ENCODE peak calls at places on chromosomes 2 and 18, in four cellular contexts. I, B, N and X are unnamed samples.

GRCh38 chr2:56088411-56088810 is 95.4 kb upstream of the CCDC85A start:
- DNase-seq in B (no peak), N (no peak), I (no peak), X (no peak)

GRCh38 chr2:38676681-38677080 is 10.8 kb downstream of the GALM start:
- DNase-seq in I (no peak), N (no peak), B (no peak), X (no peak)

GRCh38 chr2:228747478-228747877 is 523.6 kb downstream of the PID1 start:
- DNase-seq in B (no peak), I (no peak), N (peak), X (no peak)

GRCh38 chr18:53380063-53380639 is 844.3 kb downstream of the MBD2 start:
- DNase-seq in B (no peak), I (no peak), N (peak), X (no peak)

GRCh38 chr18:49094979-49095632 is 144.3 kb upstream of the SMAD7 start:
- DNase-seq in I (no peak), N (peak), B (no peak), X (no peak)

GRCh38 chr18:41146301-41146700 is 808.7 kb upstream of the PIK3C3 start:
- DNase-seq in I (no peak), B (no peak), N (no peak), X (no peak)

GRCh38 chr2:26646986-26647672 is 6.0 kb upstream of the CIB4 start:
- DNase-seq in N (no peak), I (peak), B (no peak), X (no peak)

GRCh38 chr18:8667846-8668245 is 37.5 kb upstream of the MTCL1 start:
- DNase-seq in B (no peak), I (no peak), N (no peak), X (no peak)

GRCh38 chr18:69353023-69353422 is 47.7 kb upstream of the DOK6 start:
- DNase-seq in B (no peak), I (no peak), N (no peak), X (no peak)

GRCh38 chr2:218323526-218324472 is 31.5 kb upstream of the TMBIM1 start:
- DNase-seq in B (no peak), I (no peak), N (peak), X (peak)

GRCh38 chr2:210660-211059 is 53.2 kb downstream of the SH3YL1 start:
- DNase-seq in N (peak), I (no peak), B (no peak), X (no peak)

GRCh38 chr18:34128436-34128835 is 96.3 kb downstream of the NOL4 start:
- DNase-seq in N (peak), I (no peak), B (no peak), X (no peak)

GRCh38 chr18:56402872-56403516 is 235.4 kb downstream of the TXNL1 start:
- DNase-seq in I (no peak), B (no peak), N (peak), X (peak)

GRCh38 chr2:6954586-6954985 is 37.4 kb downstream of the RNF144A start:
- DNase-seq in N (no peak), B (no peak), I (no peak), X (no peak)

GRCh38 chr2:10056439-10056838 is 13.1 kb downstream of the KLF11 start:
- DNase-seq in I (peak), B (no peak), N (no peak), X (no peak)

GRCh38 chr2:27303093-27304025 is 4.9 kb downstream of the UCN start:
- DNase-seq in N (peak), I (peak), B (peak), X (no peak)

GRCh38 chr18:41113885-41114482 is 841.0 kb upstream of the PIK3C3 start:
- DNase-seq in I (no peak), N (peak), B (no peak), X (no peak)

GRCh38 chr2:37203708-37204107 is 7.4 kb downstream of the CEBPZOS start:
- DNase-seq in N (no peak), B (no peak), I (no peak), X (no peak)

GRCh38 chr2:170098626-170099312 is 79.2 kb upstream of the MYO3B start:
- DNase-seq in N (no peak), I (no peak), B (no peak), X (no peak)

GRCh38 chr18:13221821-13222220 is 3.3 kb downstream of the LDLRAD4 start:
- DNase-seq in N (no peak), I (no peak), B (peak), X (no peak)

GRCh38 chr2:217794133-217794986 is 208.4 kb downstream of the TNS1 start:
- DNase-seq in B (no peak), I (no peak), N (no peak), X (no peak)

GRCh38 chr18:76188097-76188496 is 306.9 kb downstream of the ZNF516 start:
- DNase-seq in I (no peak), N (no peak), B (peak), X (no peak)

GRCh38 chr18:74498712-74499629 is 2.8 kb downstream of the CNDP2 start:
- DNase-seq in B (no peak), N (no peak), I (peak), X (no peak)

GRCh38 chr2:43083710-43084698 is 142.4 kb downstream of the ZFP36L2 start:
- DNase-seq in I (no peak), N (peak), B (peak), X (no peak)

GRCh38 chr18:36295214-36295613 is 2.3 kb upstream of the FHOD3 start:
- DNase-seq in B (no peak), I (no peak), N (no peak), X (no peak)

GRCh38 chr2:230956827-230957755 is 32.0 kb upstream of the GPR55 start:
- DNase-seq in N (peak), B (no peak), I (no peak), X (no peak)

GRCh38 chr2:2639251-2640139 is 308.4 kb upstream of the MYT1L start:
- DNase-seq in I (no peak), N (no peak), B (no peak), X (no peak)

GRCh38 chr2:216695401-216695821 is at the start of gene IGFBP5:
- DNase-seq in I (no peak), B (peak), N (no peak), X (no peak)

GRCh38 chr18:49612515-49613033 is 50.7 kb downstream of the LIPG start:
- DNase-seq in I (no peak), B (no peak), N (peak), X (no peak)

GRCh38 chr18:75071866-75072671 is 136.9 kb downstream of the PTGR3 start:
- DNase-seq in N (no peak), B (no peak), I (peak), X (no peak)

GRCh38 chr2:120847700-120848321 is 112.1 kb downstream of the GLI2 start:
- DNase-seq in B (no peak), I (peak), N (peak), X (no peak)

GRCh38 chr2:41896186-41896846 is 151.5 kb upstream of the PKDCC start:
- DNase-seq in N (no peak), I (no peak), B (no peak), X (no peak)

GRCh38 chr2:11187083-11187619 is 31.9 kb downstream of the SLC66A3 start:
- DNase-seq in I (no peak), B (no peak), N (peak), X (peak)

GRCh38 chr2:216412022-216412999 is at the start of gene SMARCAL1:
- DNase-seq in N (peak), I (peak), B (peak), X (peak)

GRCh38 chr2:178747767-178748166 is 59.5 kb downstream of the TTN start:
- DNase-seq in N (peak), B (no peak), I (no peak), X (no peak)

DNA sequence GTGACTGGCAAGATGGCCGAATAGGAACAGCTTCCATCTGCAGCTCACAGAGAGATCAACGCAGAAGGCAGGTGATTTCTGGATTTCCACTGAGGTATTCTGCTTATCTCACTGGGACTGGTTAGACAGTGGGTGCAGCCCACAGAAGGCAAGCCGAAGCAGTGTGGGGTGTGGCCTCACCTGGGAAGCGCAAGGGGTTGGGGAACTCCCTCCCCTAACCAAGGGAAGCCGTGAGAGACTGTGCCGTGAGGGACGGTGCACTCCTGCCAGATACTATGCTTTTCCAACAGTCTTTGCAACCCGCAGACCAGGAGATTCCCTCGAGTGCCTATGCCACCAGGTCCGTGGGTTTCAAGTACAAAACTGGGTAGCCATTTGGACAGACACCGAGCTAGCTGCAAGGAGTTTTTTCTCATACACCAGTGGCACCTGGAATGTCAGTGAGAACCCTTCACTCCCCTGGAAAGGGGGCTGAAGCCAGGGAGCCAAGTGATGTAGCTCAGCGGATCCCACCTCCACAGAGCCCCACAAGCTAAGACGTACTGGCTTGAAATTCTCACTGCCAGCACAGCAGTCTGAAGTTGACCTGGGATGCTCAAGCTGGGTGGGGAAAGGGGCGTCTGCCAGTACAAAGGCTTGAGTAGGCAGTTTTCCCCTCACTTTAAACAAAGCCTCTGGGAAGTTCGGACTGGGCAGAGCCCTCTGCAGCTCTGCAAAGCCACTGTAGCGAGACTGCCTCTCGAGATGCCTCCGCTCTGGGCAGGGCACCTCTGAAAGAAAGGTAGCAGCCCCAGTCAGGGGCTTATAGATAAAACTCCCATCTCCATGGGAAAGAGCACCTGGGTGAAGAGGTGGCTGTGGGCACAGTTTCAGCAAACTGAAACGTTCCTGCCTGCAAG is 40.1 kb downstream of the PLEK start:
- DNase-seq in I (no peak), B (no peak), N (no peak), X (no peak)
- H3K4me3 ChIP-seq in I (no peak), B (no peak), N (no peak), X (no peak)

GRCh38 chr2:233807215-233807865 is 29.2 kb downstream of the MROH2A start:
- DNase-seq in I (peak), N (no peak), B (no peak), X (no peak)
- TF ChIP-seq CTCF in I (no peak), N (peak), B (no peak), X (peak)

GRCh38 chr2:219544567-219544966 is 739 bp downstream of the TMEM198 start:
- DNase-seq in B (no peak), I (peak), N (no peak), X (no peak)
- H3K4me3 ChIP-seq in B (peak), I (peak), N (peak), X (peak)

GRCh38 chr2:174680221-174680620 is 82.6 kb upstream of the WIPF1 start:
- DNase-seq in N (no peak), B (no peak), I (no peak), X (no peak)
- TF ChIP-seq CTCF in N (no peak), B (no peak), I (no peak), X (no peak)

DNA sequence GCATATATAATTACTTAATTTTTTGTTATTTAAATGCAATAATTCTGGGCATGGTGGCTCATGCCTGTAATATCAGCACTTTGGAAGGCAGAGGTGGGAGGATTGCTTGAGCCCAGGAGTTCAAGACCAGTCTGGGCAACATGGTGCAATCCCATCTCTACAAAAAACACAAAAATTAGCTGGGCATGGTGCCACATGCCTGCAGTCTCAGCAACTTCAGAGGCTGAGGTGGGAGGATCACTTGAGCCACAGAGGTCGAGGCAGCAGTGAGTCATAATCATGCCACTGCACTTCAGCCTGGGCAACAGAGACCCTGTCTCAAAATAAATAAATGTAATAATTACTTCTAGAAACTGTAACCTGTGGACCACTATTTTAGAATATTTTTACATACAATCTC is 21.5 kb upstream of the TMEM87B start:
- DNase-seq in B (no peak), I (no peak), N (peak), X (no peak)
- H3K4me3 ChIP-seq in B (no peak), I (no peak), N (no peak), X (no peak)

GRCh38 chr2:181891258-181891965 is at the start of gene ITPRID2:
- DNase-seq in I (no peak), N (peak), B (peak), X (no peak)
- TF ChIP-seq CTCF in I (peak), N (no peak), B (peak), X (no peak)

DNA sequence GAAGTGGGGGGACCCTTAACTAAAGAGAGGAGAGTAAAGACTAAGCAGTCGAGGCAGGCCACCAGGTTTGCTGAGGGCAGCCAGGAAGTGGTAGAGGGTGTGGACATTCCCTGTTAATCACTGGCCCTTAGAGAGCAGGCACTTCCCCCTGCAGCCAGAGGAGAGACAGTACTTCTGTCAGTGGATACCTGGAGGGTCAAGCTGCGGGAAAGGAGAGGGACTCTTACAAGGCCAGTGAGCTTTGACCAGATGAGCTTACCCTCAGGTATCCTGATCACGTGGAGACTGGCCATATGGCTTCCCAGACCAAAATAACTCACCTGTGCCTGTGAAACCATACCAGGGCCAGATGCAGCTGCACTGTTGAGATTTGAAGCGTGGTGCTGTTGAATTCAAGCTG is 28.6 kb downstream of the ITGA6 start:
- DNase-seq in I (no peak), N (no peak), B (no peak), X (no peak)
- H3K4me3 ChIP-seq in I (no peak), N (no peak), B (no peak), X (no peak)

GRCh38 chr2:189698020-189698887 is 23.8 kb downstream of the ANKAR start:
- DNase-seq in N (peak), B (peak), I (no peak), X (no peak)
- TF ChIP-seq CTCF in N (peak), B (peak), I (peak), X (peak)

DNA sequence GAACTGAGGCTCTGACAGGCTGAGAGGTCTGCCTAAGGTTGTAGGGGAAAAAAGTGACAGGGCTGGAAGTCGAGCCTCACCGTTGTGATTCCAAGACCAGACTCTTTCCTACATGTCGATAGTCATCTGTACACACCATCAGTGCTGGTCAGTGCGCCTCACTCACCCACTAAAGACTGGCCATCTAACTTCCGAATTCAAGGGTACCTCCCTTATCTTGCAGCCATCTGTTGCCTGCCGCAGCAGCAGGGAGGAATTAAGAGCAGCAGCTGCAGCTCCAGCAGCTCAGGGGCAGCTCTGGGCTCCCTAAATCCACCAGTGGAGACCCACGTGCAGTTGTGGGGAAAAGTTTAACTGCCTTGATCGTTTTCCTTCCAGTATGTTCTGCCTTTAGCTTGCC is 32.6 kb upstream of the GPR39 start:
- DNase-seq in I (no peak), B (no peak), N (no peak), X (no peak)
- H3K4me3 ChIP-seq in I (no peak), B (no peak), N (no peak), X (no peak)

GRCh38 chr2:33380001-33380609 is 96.3 kb upstream of the RASGRP3 start:
- DNase-seq in N (no peak), B (no peak), I (no peak), X (no peak)
- TF ChIP-seq CTCF in N (peak), B (peak), I (no peak), X (peak)